ENCODE peak calls at places on chromosomes 1 and 21, in seven cellular contexts. B is WERI-Rb-1, H is pancreas, T is nucleus accumbens, I is amniotic stem cell, Z is RWPE1, K is NCI-H1092 treated with DMSO at 0.1 percent for 48 hours. N is an unnamed sample.

GRCh38 chr1:40766017-40766416 is 17.6 kb upstream of the KCNQ4 start:
- DNase-seq in B (no peak), H (no peak), T (no peak), I (no peak), Z (no peak), K (no peak), N (no peak)

GRCh38 chr1:90402893-90403849 is 313.9 kb downstream of the BARHL2 start:
- DNase-seq in B (no peak), H (no peak), T (no peak), I (peak), Z (peak), K (no peak), N (peak)

GRCh38 chr1:162663589-162664030 is 31.3 kb downstream of the DDR2 start:
- DNase-seq in B (no peak), H (no peak), T (no peak), I (peak), Z (no peak), K (no peak), N (peak)

GRCh38 chr1:111990878-111991760 is 1.7 kb upstream of the KCND3 start:
- DNase-seq in B (peak), H (peak), T (peak), I (no peak), Z (peak), K (peak), N (peak)

GRCh38 chr21:16992448-16992847 is 520.4 kb upstream of the CXADR start:
- DNase-seq in B (no peak), H (no peak), T (no peak), I (no peak), Z (no peak), K (no peak), N (no peak)

GRCh38 chr1:232937741-232938375 is 12.6 kb upstream of the NTPCR start:
- DNase-seq in B (no peak), H (no peak), T (no peak), I (no peak), Z (no peak), K (no peak), N (no peak)

GRCh38 chr1:27388337-27389005 is 4.0 kb upstream of the GPR3 start:
- DNase-seq in B (peak), H (no peak), T (no peak), I (no peak), Z (peak), K (peak), N (peak)

GRCh38 chr1:185499986-185500626 is 183.1 kb upstream of the IVNS1ABP start:
- DNase-seq in B (no peak), H (no peak), T (no peak), I (peak), Z (peak), K (no peak), N (peak)

GRCh38 chr1:223732993-223733798 is 20.9 kb downstream of the CAPN2 start:
- DNase-seq in B (no peak), H (no peak), T (no peak), I (no peak), Z (no peak), K (peak), N (no peak)

GRCh38 chr1:200178340-200178739 is 150.8 kb downstream of the NR5A2 start:
- DNase-seq in B (no peak), H (no peak), T (no peak), I (no peak), Z (no peak), K (no peak), N (no peak)

GRCh38 chr21:39579734-39580332 is 32.9 kb upstream of the B3GALT5 start:
- DNase-seq in B (no peak), H (no peak), T (no peak), I (no peak), Z (no peak), K (no peak), N (no peak)

GRCh38 chr1:31674626-31675025 is 29.2 kb downstream of the COL16A1 start:
- DNase-seq in B (no peak), H (no peak), T (no peak), I (peak), Z (no peak), K (no peak), N (no peak)

GRCh38 chr21:41953249-41953830 is 478 bp downstream of the C2CD2 start:
- DNase-seq in B (peak), H (peak), T (no peak), I (no peak), Z (no peak), K (no peak), N (peak)

GRCh38 chr1:91608876-91609275 is 108.2 kb downstream of the CDC7 start:
- DNase-seq in B (no peak), H (no peak), T (no peak), I (no peak), Z (peak), K (no peak), N (peak)

GRCh38 chr1:3015269-3015635 is 6.0 kb upstream of the ACTRT2 start:
- DNase-seq in B (no peak), H (no peak), T (no peak), I (no peak), Z (no peak), K (no peak), N (no peak)

GRCh38 chr1:227894831-227895451 is 52.8 kb downstream of the WNT9A start:
- DNase-seq in B (peak), H (no peak), T (no peak), I (no peak), Z (no peak), K (no peak), N (no peak)

GRCh38 chr1:15451014-15451722 is 5.4 kb upstream of the CELA2A start:
- DNase-seq in B (no peak), H (peak), T (no peak), I (no peak), Z (no peak), K (no peak), N (no peak)

GRCh38 chr1:3656450-3657095 is 4.3 kb downstream of the TP73 start:
- DNase-seq in B (no peak), H (no peak), T (no peak), I (no peak), Z (no peak), K (no peak), N (no peak)

GRCh38 chr1:21497466-21498061 is 11.7 kb upstream of the ALPL start:
- DNase-seq in B (no peak), H (no peak), T (no peak), I (no peak), Z (no peak), K (no peak), N (no peak)

N was measured in AG10803.